ENCODE peak calls at places on chromosomes 1 and 21, in four cellular contexts. R, L, J and U are unnamed samples.

GRCh38 chr1:33324677-33325417 is 3.9 kb upstream of the A3GALT2 start:
- DNase-seq in J (no peak), L (no peak), R (no peak), U (no peak)

GRCh38 chr21:43370091-43370658 is 56.8 kb downstream of the SIK1 start:
- DNase-seq in R (no peak), J (no peak), L (no peak), U (no peak)

GRCh38 chr1:31781138-31782065 is 17.3 kb upstream of the ADGRB2 start:
- DNase-seq in L (no peak), R (no peak), J (peak; percentile 49), U (no peak)

GRCh38 chr1:151720190-151720953 is 950 bp upstream of the RIIAD1 start:
- DNase-seq in R (no peak), J (peak; percentile 30), L (no peak), U (no peak)

GRCh38 chr1:14261395-14261794 is 337.1 kb upstream of the KAZN start:
- DNase-seq in J (no peak), L (no peak), R (no peak), U (no peak)

GRCh38 chr1:245872475-245872874 is 634.6 kb downstream of the SMYD3 start:
- DNase-seq in L (no peak), J (no peak), R (no peak), U (no peak)

GRCh38 chr1:50279622-50280320 is 143.5 kb downstream of the DMRTA2 start:
- DNase-seq in J (peak; percentile 8), L (peak; percentile 62), R (no peak), U (no peak)

GRCh38 chr1:67044631-67045270 is 9.2 kb downstream of the SLC35D1 start:
- DNase-seq in L (no peak), R (no peak), J (no peak), U (no peak)

GRCh38 chr1:64663654-64664053 is 81.2 kb upstream of the RAVER2 start:
- DNase-seq in R (no peak), J (peak; percentile 8), L (peak; percentile 44), U (no peak)

GRCh38 chr1:233381806-233382205 is 54.3 kb downstream of the MAP3K21 start:
- DNase-seq in L (no peak), J (no peak), R (no peak), U (no peak)

GRCh38 chr1:226678701-226679100 is 60.4 kb downstream of the ITPKB start:
- DNase-seq in R (no peak), L (no peak), J (peak; percentile 41), U (peak; percentile 39)

GRCh38 chr1:165610866-165611265 is 20.2 kb upstream of the MGST3 start:
- DNase-seq in L (no peak), R (no peak), J (no peak), U (no peak)

GRCh38 chr1:44554706-44555105 is 119.6 kb downstream of the TMEM53 start:
- DNase-seq in R (no peak), L (no peak), J (no peak), U (no peak)

GRCh38 chr1:18448889-18449288 is 31.8 kb upstream of the KLHDC7A start:
- DNase-seq in J (no peak), L (no peak), R (no peak), U (no peak)

GRCh38 chr1:224541072-224541790 is 74.9 kb upstream of the CNIH3 start:
- DNase-seq in J (no peak), R (no peak), L (no peak), U (no peak)

GRCh38 chr1:32997381-32997891 is 32.8 kb upstream of the RNF19B start:
- DNase-seq in R (no peak), L (no peak), J (no peak), U (no peak)